ENCODE peak calls at places on chromosomes 7 and 10, in six cellular contexts. One of them, this sample, is unnamed. For H3K27me3, the result is how much of the 10 kb centered on the place peaks cover.

GRCh38 chr10:97744405-97745035 is 7.6 kb downstream of the ZFYVE27 start:
- DNase-seq in fibroblast of lung: no peak
- DNase-seq in GM12878: no peak
- DNase-seq in heart left ventricle: no peak
- DNase-seq in BJ: no peak
- DNase-seq in heart right ventricle: no peak
- DNase-seq in this sample: no peak

GRCh38 chr7:106865130-106866115 is at the start of gene PIK3CG:
- DNase-seq in fibroblast of lung: no peak
- DNase-seq in GM12878: peak
- DNase-seq in heart left ventricle: no peak
- DNase-seq in BJ: no peak
- DNase-seq in heart right ventricle: no peak
- DNase-seq in this sample: no peak

GRCh38 chr10:316390-316789 is 181.1 kb downstream of the ZMYND11 start:
- DNase-seq in fibroblast of lung: no peak
- DNase-seq in GM12878: no peak
- DNase-seq in heart left ventricle: no peak
- DNase-seq in BJ: no peak
- DNase-seq in heart right ventricle: no peak
- DNase-seq in this sample: no peak

GRCh38 chr10:71881956-71882355 is 30.9 kb upstream of the PSAP start:
- DNase-seq in fibroblast of lung: no peak
- DNase-seq in GM12878: no peak
- DNase-seq in heart left ventricle: no peak
- DNase-seq in BJ: no peak
- DNase-seq in heart right ventricle: no peak
- DNase-seq in this sample: no peak

GRCh38 chr10:22222236-22223190 is 4.7 kb upstream of the EBLN1 start:
- DNase-seq in fibroblast of lung: no peak
- DNase-seq in GM12878: no peak
- DNase-seq in heart left ventricle: no peak
- DNase-seq in BJ: no peak
- DNase-seq in heart right ventricle: no peak
- DNase-seq in this sample: no peak

GRCh38 chr10:51405580-51406367 is 293.6 kb downstream of the CSTF2T start:
- DNase-seq in fibroblast of lung: peak
- DNase-seq in GM12878: no peak
- DNase-seq in heart left ventricle: no peak
- DNase-seq in BJ: no peak
- DNase-seq in heart right ventricle: no peak
- DNase-seq in this sample: peak

GRCh38 chr10:66151346-66151745 is 774.5 kb upstream of the LRRTM3 start:
- DNase-seq in fibroblast of lung: no peak
- DNase-seq in GM12878: no peak
- DNase-seq in heart left ventricle: no peak
- DNase-seq in BJ: no peak
- DNase-seq in heart right ventricle: no peak
- DNase-seq in this sample: peak

GRCh38 chr10:17056781-17057191 is 72.8 kb downstream of the CUBN start:
- DNase-seq in fibroblast of lung: peak
- DNase-seq in GM12878: no peak
- DNase-seq in heart left ventricle: no peak
- DNase-seq in BJ: peak
- DNase-seq in heart right ventricle: no peak
- DNase-seq in this sample: peak

GRCh38 chr7:26912933-26913536 is 48.6 kb upstream of the SKAP2 start:
- DNase-seq in fibroblast of lung: no peak
- DNase-seq in GM12878: no peak
- DNase-seq in heart left ventricle: no peak
- DNase-seq in BJ: no peak
- DNase-seq in heart right ventricle: no peak
- DNase-seq in this sample: no peak

GRCh38 chr7:10912077-10912476 is 61.6 kb upstream of the PHF14 start:
- DNase-seq in fibroblast of lung: no peak
- DNase-seq in GM12878: no peak
- DNase-seq in heart left ventricle: no peak
- DNase-seq in BJ: no peak
- DNase-seq in heart right ventricle: no peak
- DNase-seq in this sample: no peak

GRCh38 chr10:70250956-70251680 is 17.9 kb upstream of the PPA1 start:
- DNase-seq in fibroblast of lung: no peak
- DNase-seq in GM12878: no peak
- DNase-seq in heart left ventricle: no peak
- DNase-seq in BJ: no peak
- DNase-seq in heart right ventricle: no peak
- DNase-seq in this sample: no peak

DNA sequence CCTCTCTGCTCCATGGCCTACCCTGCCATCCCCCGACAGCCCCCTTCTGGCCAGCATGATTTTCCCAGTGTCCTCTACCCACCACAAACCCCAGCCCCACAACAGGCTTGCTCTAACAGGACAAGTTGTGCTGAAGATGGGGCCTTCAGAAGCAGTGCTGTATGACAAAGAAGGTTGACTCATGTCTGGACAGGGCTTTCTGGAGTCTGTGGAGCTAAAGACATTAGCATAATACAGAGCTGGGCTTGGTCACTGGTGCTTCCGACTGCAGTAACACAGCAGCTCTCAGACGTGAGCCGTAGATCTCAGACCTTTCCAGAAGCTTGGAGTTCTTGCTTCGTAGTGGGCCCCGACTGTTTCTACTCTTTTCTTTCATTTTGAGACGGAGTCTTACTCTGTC is 100.5 kb downstream of the GTF2IRD1 start:
- DNase-seq in fibroblast of lung: peak
- DNase-seq in GM12878: no peak
- DNase-seq in heart left ventricle: no peak
- DNase-seq in BJ: no peak
- DNase-seq in heart right ventricle: no peak
- DNase-seq in this sample: peak
- H3K27me3 ChIP-seq in fibroblast of lung: under half
- H3K27me3 ChIP-seq in GM12878: under half
- H3K27me3 ChIP-seq in heart left ventricle: under half
- H3K27me3 ChIP-seq in BJ: under half
- H3K27me3 ChIP-seq in heart right ventricle: under half
- H3K27me3 ChIP-seq in this sample: under half

GRCh38 chr10:44854693-44855350 is 56.3 kb upstream of the TMEM72 start:
- DNase-seq in fibroblast of lung: peak
- DNase-seq in GM12878: no peak
- DNase-seq in heart left ventricle: no peak
- DNase-seq in BJ: no peak
- DNase-seq in heart right ventricle: no peak
- DNase-seq in this sample: no peak

GRCh38 chr10:44851413-44851812 is 59.7 kb upstream of the TMEM72 start:
- DNase-seq in fibroblast of lung: no peak
- DNase-seq in GM12878: no peak
- DNase-seq in heart left ventricle: no peak
- DNase-seq in BJ: no peak
- DNase-seq in heart right ventricle: no peak
- DNase-seq in this sample: no peak

GRCh38 chr10:44853796-44854195 is 57.3 kb upstream of the TMEM72 start:
- DNase-seq in fibroblast of lung: no peak
- DNase-seq in GM12878: no peak
- DNase-seq in heart left ventricle: no peak
- DNase-seq in BJ: no peak
- DNase-seq in heart right ventricle: no peak
- DNase-seq in this sample: no peak

GRCh38 chr10:44851881-44852280 is 59.3 kb upstream of the TMEM72 start:
- DNase-seq in fibroblast of lung: no peak
- DNase-seq in GM12878: no peak
- DNase-seq in heart left ventricle: no peak
- DNase-seq in BJ: no peak
- DNase-seq in heart right ventricle: no peak
- DNase-seq in this sample: no peak

GRCh38 chr10:44853148-44853734 is 57.9 kb upstream of the TMEM72 start:
- DNase-seq in fibroblast of lung: peak
- DNase-seq in GM12878: no peak
- DNase-seq in heart left ventricle: no peak
- DNase-seq in BJ: no peak
- DNase-seq in heart right ventricle: no peak
- DNase-seq in this sample: peak
- TF ChIP-seq CTCF in fibroblast of lung: peak
- TF ChIP-seq CTCF in GM12878: no peak
- TF ChIP-seq CTCF in heart left ventricle: peak
- TF ChIP-seq CTCF in BJ: peak
- TF ChIP-seq CTCF in heart right ventricle: peak
- TF ChIP-seq CTCF in this sample: peak

GRCh38 chr7:99392046-99392445 is 16.4 kb downstream of the PDAP1 start:
- DNase-seq in fibroblast of lung: no peak
- DNase-seq in GM12878: no peak
- DNase-seq in heart left ventricle: no peak
- DNase-seq in BJ: no peak
- DNase-seq in heart right ventricle: no peak
- DNase-seq in this sample: no peak
- H3K4me3 ChIP-seq in fibroblast of lung: no peak
- H3K4me3 ChIP-seq in GM12878: no peak
- H3K4me3 ChIP-seq in heart left ventricle: peak
- H3K4me3 ChIP-seq in BJ: no peak
- H3K4me3 ChIP-seq in heart right ventricle: peak
- H3K4me3 ChIP-seq in this sample: peak

GRCh38 chr7:128406147-128406985 is 3.4 kb downstream of the IMPDH1 start:
- DNase-seq in fibroblast of lung: no peak
- DNase-seq in GM12878: no peak
- DNase-seq in heart left ventricle: no peak
- DNase-seq in BJ: no peak
- DNase-seq in heart right ventricle: no peak
- DNase-seq in this sample: no peak
- H3K27me3 ChIP-seq in fibroblast of lung: under half
- H3K27me3 ChIP-seq in GM12878: under half
- H3K27me3 ChIP-seq in heart left ventricle: under half
- H3K27me3 ChIP-seq in BJ: under half
- H3K27me3 ChIP-seq in heart right ventricle: under half
- H3K27me3 ChIP-seq in this sample: under half

This sample was measured in bronchial epithelial cell.